ENCODE peak calls at places on chromosome 1, in seven cellular contexts. Z is body of pancreas; R is GM23338; U is CD4-positive, alpha-beta memory T cell; W is H9; A is heart left ventricle; T is A549. Y is an unnamed sample.

GRCh38 chr1:217230412-217230811 is 400.5 kb downstream of the GPATCH2 start:
- DNase-seq in Z (no peak), R (no peak), U (no peak), W (no peak), A (no peak), T (no peak), Y (no peak)

GRCh38 chr1:54028306-54029251 is 10.6 kb upstream of the LDLRAD1 start:
- DNase-seq in Z (no peak), R (no peak), U (no peak), W (no peak), A (no peak), T (no peak), Y (no peak)

GRCh38 chr1:88104234-88104633 is 579.8 kb upstream of the PKN2 start:
- DNase-seq in Z (no peak), R (no peak), U (no peak), W (no peak), A (no peak), T (no peak), Y (no peak)

GRCh38 chr1:59298710-59299346 is 1.9 kb downstream of the FGGY start:
- DNase-seq in Z (no peak), R (no peak), U (no peak), W (no peak), A (no peak), T (peak; percentile 13), Y (no peak)

GRCh38 chr1:112298558-112298957 is 97.5 kb upstream of the CTTNBP2NL start:
- DNase-seq in Z (peak; percentile 57), R (peak; percentile 88), U (peak; percentile 6), W (peak; percentile 71), A (no peak), T (peak; percentile 41), Y (no peak)

GRCh38 chr1:91596474-91596873 is 95.8 kb downstream of the CDC7 start:
- DNase-seq in Z (no peak), R (no peak), U (no peak), W (no peak), A (no peak), T (no peak), Y (no peak)

GRCh38 chr1:205677152-205677551 is 3.2 kb downstream of the SLC45A3 start:
- DNase-seq in Z (no peak), R (no peak), U (no peak), W (no peak), A (no peak), T (no peak), Y (no peak)

GRCh38 chr1:3681231-3681897 is 29.0 kb downstream of the TP73 start:
- DNase-seq in Z (no peak), R (no peak), U (no peak), W (no peak), A (no peak), T (no peak), Y (no peak)

DNA sequence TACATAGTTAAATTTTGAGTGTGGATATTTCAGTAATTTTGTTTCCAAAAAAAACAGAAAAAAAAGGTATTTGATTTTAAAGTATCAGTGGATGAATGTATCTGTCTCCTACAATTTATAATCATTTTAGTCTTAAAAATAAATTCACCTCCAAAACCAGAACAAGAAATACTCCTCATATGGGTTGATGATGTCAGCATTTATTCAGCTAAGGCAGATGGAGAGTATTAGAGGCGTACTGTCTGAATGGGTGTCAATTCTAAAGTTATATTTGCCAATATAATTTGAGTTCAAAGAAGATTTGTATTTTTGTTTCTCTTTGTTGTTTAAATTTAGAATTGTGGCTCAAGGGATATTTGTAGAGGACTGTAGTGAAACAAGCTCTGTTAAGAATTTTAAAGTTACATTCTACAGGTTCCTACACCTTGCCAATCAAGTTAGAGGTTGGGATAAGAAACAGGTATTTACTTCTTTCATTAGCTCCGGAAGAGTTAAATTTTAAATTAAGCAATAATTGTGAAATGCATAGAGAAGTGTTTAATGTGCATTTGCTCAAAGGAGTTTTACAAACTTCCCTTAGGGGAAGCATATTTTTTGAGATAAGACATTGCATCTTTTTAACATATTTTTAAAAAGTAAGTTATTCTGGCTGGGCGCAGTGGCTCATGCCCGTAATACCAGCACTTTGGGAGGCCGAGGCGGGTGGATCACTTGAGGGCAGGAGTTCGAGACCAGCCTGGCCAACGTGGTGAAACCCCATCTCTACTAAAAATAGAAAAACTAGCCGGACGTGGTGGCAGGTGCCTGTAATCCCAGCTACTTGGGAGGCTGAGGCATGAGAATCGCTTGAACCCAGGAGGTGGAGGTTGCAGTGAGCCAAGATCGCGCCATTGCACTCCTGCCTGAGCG is 1.2 kb downstream of the PLA2G4A start:
- DNase-seq in Z (no peak), R (no peak), U (no peak), W (no peak), A (no peak), T (no peak), Y (no peak)
- H3K27ac ChIP-seq in Z (no peak overlapping the region), R (no peak overlapping the region), U (no peak overlapping the region), W (no peak overlapping the region), A (no peak overlapping the region), T (peak overlapping the region; percentile 85), Y (no peak overlapping the region)

GRCh38 chr1:90411155-90411554 is 305.9 kb downstream of the BARHL2 start:
- DNase-seq in Z (no peak), R (no peak), U (no peak), W (no peak), A (no peak), T (no peak), Y (no peak)
- H3K27ac ChIP-seq in Z (no peak overlapping the region), R (no peak overlapping the region), U (no peak overlapping the region), W (no peak overlapping the region), A (no peak overlapping the region), T (no peak overlapping the region), Y (no peak overlapping the region)

DNA sequence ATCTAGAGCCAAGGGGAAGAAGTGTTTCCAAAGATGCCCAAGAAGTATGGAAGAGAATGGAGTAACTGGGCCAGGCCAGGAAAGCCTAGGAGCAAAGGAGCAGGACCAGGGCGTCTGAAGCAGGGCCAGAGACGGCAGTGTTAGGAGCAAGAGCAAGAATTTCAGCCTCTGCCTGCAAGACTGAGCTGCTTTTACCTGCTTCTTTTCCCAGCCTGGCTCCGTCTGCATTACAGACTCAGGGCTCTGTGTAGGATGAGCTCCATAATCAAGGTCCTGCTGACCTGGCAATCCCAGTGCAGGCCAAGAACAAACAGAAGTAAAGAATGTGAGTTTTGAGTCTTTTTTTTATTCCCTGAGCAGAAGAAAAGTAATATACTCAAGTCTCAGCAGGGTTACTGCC is 10.1 kb downstream of the FMO1 start:
- DNase-seq in Z (no peak), R (no peak), U (no peak), W (no peak), A (no peak), T (no peak), Y (no peak)
- H3K27ac ChIP-seq in Z (no peak overlapping the region), R (no peak overlapping the region), U (no peak overlapping the region), W (no peak overlapping the region), A (no peak overlapping the region), T (no peak overlapping the region), Y (no peak overlapping the region)

DNA sequence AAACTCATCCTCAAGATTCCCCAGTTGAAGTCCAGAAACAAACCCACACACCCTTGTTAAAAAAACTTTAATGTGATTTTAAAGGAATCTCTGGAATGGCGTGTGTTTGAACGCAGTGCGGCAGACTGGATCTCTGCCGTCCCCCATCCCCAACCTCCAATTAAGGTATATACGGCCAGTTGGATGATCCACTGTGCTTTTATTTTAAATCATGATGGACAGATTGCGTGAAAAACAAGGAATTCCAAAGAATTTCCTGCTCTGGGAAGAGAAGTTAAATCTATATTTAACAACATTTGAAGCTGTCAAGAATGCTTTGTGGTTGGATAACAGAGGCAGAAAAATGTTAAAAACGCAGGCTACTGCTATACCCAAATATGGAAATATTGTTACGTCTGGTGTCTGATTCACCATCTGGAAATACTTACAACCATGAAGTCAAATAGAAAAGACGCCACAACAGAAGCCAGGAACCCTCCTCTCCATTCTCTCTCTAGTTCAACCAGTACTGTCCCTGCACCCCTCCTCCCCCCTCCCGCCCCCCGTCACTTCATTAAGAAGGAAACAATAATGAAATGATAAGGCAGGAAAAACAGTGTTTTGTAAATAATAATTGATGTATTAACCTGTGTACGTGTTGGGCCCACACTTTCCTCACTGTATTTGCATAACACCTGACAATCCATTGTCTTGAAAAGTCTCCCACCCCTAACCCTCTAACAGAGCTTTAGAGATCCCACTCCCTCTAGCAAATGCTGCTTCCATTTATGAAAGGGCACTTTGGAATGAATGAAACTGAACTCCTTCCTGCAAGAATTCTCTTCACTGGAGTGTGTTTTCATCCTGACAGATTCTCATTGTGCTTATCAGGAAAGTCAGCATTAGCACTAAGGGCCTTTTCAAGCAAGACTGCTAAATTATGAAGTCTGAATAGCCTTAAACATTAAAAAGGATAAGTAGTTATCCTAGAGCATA is 2.0 kb upstream of the CCN1 start:
- DNase-seq in Z (no peak), R (peak; percentile 54), U (no peak), W (no peak), A (no peak), T (peak; percentile 66), Y (no peak)
- H3K27ac ChIP-seq in Z (no peak overlapping the region), R (peak overlapping the region; percentile 85), U (no peak overlapping the region), W (no peak overlapping the region), A (peak overlapping the region; percentile 98), T (peak overlapping the region; percentile 99), Y (peak overlapping the region; percentile 55)

DNA sequence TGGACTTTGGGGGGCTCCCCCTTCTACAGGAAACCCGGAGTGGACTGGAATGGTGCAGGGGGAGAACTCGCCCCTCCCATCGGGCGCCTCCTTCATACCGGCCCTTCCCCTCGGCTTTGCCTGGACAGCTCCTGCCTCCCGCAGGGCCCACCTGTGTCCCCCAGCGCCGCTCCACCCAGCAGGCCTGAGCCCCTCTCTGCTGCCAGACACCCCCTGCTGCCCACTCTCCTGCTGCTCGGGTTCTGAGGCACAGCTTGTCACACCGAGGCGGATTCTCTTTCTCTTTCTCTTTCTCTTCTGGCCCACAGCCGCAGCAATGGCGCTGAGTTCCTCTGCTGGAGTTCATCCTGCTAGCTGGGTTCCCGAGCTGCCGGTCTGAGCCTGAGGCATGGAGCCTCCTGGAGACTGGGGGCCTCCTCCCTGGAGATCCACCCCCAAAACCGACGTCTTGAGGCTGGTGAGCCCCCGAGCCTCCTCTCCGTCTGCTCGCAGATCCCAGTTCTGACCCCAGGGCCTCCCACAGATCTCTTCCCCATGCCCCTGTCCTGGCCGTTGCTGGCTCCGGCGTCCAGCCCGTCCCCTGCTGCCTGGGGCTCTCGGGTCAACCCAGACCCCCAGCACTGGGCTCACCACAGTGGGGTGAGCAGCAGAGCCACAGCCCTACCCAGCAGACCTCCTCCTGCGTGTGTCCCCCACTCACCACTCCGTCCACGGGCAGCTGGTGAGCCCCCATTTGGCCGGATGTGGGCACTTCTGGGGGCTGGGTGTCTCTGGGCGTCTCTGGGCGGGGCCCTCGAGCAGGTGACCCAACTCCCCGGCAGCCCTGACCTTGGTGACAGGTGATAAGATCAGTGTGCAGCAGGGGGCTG is at the start of gene TNFRSF14:
- DNase-seq in Z (peak; percentile 48), R (no peak), U (peak; percentile 77), W (no peak), A (peak; percentile 62), T (no peak), Y (peak; percentile 51)
- H3K27ac ChIP-seq in Z (peak within 1 kb of the TSS; percentile 4), R (no peak within 1 kb of the TSS), U (peak within 1 kb of the TSS; percentile 98), W (no peak within 1 kb of the TSS), A (peak within 1 kb of the TSS; percentile 86), T (no peak within 1 kb of the TSS), Y (peak within 1 kb of the TSS; percentile 82)